ENCODE peak calls at places on chromosomes 3 and 15, in ten cellular contexts. Z is fibroblast of mammary gland; T is heart right ventricle; X is transverse colon; B is ovary; M is AG04450; G is CD8-positive, alpha-beta T cell; K is epithelial cell of esophagus; H is A549; S is neural crest cell. R is an unnamed sample.

GRCh38 chr3:45048244-45048643 is 22.1 kb downstream of the CLEC3B start:
- DNase-seq in X (no peak), K (peak), G (no peak), M (no peak), Z (peak), S (no peak), B (no peak), H (no peak), T (no peak), R (no peak)

GRCh38 chr3:43286115-43286885 is at the start of gene SNRK:
- DNase-seq in H (peak), K (peak), B (peak), M (peak), X (peak), G (peak), Z (peak), S (peak), T (peak), R (peak)

GRCh38 chr3:98171066-98171465 is 4.6 kb downstream of the OR5H15 start:
- DNase-seq in H (no peak), X (no peak), B (no peak), G (no peak), T (no peak), S (no peak), K (no peak), Z (no peak), M (no peak), R (no peak)

GRCh38 chr15:73952913-73953750 is 26.9 kb downstream of the LOXL1 start:
- DNase-seq in H (no peak), X (no peak), K (no peak), B (no peak), S (no peak), G (no peak), T (no peak), M (no peak), Z (no peak), R (no peak)

GRCh38 chr3:32374788-32375595 is 16.7 kb upstream of the CMTM7 start:
- DNase-seq in K (peak), Z (peak), S (peak), M (peak), G (peak), B (peak), X (peak), H (peak), T (peak), R (peak)

GRCh38 chr3:139771331-139771730 is 93.6 kb upstream of the NMNAT3 start:
- DNase-seq in T (no peak), K (no peak), G (no peak), B (no peak), Z (no peak), M (no peak), X (no peak), H (no peak), S (no peak), R (no peak)

GRCh38 chr3:13016083-13016725 is 57.0 kb downstream of the IQSEC1 start:
- DNase-seq in H (no peak), Z (no peak), G (no peak), X (peak), M (no peak), K (no peak), T (peak), S (no peak), B (no peak), R (no peak)

GRCh38 chr3:25465266-25465860 is 37.3 kb downstream of the RARB start:
- DNase-seq in K (no peak), X (no peak), T (no peak), M (no peak), G (no peak), Z (no peak), H (no peak), S (no peak), B (no peak), R (no peak)

GRCh38 chr15:41079717-41080116 is 36.4 kb downstream of the INO80 start:
- DNase-seq in B (no peak), T (no peak), X (no peak), H (no peak), Z (no peak), K (no peak), M (no peak), G (no peak), S (no peak), R (no peak)

GRCh38 chr3:64972793-64973192 is 285.0 kb upstream of the ADAMTS9 start:
- DNase-seq in K (no peak), H (no peak), B (no peak), G (no peak), M (no peak), S (no peak), X (no peak), Z (peak), T (no peak), R (no peak)

GRCh38 chr3:112676659-112677234 is 35.8 kb upstream of the CCDC80 start:
- DNase-seq in T (peak), S (no peak), H (peak), Z (peak), M (peak), X (peak), K (peak), B (peak), G (peak), R (peak)

GRCh38 chr15:43376017-43376705 is 5.3 kb downstream of the TUBGCP4 start:
- DNase-seq in S (peak), M (no peak), H (peak), G (peak), B (no peak), T (no peak), Z (peak), K (peak), X (peak), R (no peak)

DNA sequence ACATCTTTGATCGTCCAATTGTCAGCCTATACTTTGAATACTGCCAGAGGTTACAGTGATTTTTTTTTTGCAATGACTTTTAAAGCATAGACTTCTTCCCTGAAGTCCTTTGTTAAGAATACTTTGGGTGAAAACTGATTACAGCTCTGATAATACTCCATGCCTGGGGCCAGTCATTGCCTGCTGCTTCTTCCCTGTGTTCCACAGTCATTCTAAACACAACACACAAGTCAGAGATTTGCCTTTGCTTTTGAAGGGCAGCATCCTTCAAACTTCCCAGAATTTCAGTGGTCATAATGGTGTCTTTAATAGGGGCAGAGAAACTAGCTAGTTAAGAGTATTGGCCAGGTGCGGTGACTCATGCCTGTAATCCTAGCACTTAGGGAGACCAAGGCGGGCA is 153.7 kb upstream of the PLAAT1 start:
- DNase-seq in Z (no peak), G (no peak), X (no peak), M (no peak), H (no peak), K (no peak), B (no peak), T (no peak), S (no peak), R (no peak)
- TF ChIP-seq CTCF in Z (no peak), G (no peak), X (no peak), M (no peak), H (no peak), K (no peak), B (no peak), T (no peak), S (no peak), R (no peak)

GRCh38 chr3:3560566-3561336 is 238.5 kb upstream of the LRRN1 start:
- DNase-seq in S (no peak), B (no peak), H (no peak), Z (no peak), X (no peak), T (no peak), M (no peak), G (no peak), K (no peak), R (no peak)

GRCh38 chr3:3559786-3560185 is 239.4 kb upstream of the LRRN1 start:
- DNase-seq in G (no peak), T (no peak), M (no peak), Z (no peak), B (no peak), X (no peak), S (no peak), H (no peak), K (peak), R (no peak)
- TF ChIP-seq CTCF in G (no peak), T (no peak), M (no peak), Z (no peak), B (no peak), X (no peak), S (no peak), H (no peak), K (no peak), R (no peak)

DNA sequence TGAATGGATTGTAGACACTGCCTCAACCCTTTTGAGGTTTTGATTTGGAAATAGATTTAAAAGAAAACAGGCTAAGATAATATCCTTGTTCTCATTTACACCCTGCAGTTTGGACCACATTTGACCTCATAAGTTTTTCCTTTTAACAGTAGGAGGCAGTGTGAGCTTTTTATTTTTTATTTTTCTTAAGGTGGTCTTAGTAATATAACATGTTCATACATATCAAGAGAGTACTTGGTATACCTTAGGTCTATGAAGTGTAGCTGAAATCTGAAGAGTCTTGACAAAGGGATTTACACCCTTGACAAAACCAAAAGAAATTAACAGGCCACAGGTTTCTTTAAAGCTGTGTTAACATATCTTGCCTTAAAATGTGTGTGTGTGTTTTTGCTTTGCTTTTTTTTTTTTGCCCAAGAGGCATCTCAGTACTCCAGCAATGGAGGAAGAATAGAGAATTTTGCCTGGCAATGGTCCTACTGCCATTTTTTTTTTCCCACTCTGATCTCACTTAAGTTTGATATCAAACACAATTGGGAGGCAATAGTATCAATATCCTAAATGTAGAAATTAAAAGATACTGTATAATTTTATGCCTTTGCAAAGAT is 3.3 kb downstream of the RAP2B start:
- DNase-seq in T (no peak), M (no peak), B (no peak), K (no peak), S (no peak), G (no peak), H (no peak), X (no peak), Z (peak), R (no peak)
- TF ChIP-seq CTCF in T (peak), M (peak), B (no peak), K (peak), S (peak), G (peak), H (peak), X (no peak), Z (peak), R (peak)

GRCh38 chr15:56095406-56095805 is 102.0 kb upstream of the NEDD4 start:
- DNase-seq in G (no peak), S (no peak), X (no peak), K (no peak), M (no peak), T (no peak), H (no peak), Z (no peak), B (no peak), R (no peak)

GRCh38 chr15:56099311-56099710 is 105.9 kb upstream of the NEDD4 start:
- DNase-seq in X (no peak), M (no peak), H (no peak), T (no peak), Z (no peak), G (no peak), B (no peak), S (no peak), K (no peak), R (no peak)

GRCh38 chr15:56102401-56102800 is 109.0 kb upstream of the NEDD4 start:
- DNase-seq in M (no peak), X (no peak), S (no peak), H (no peak), G (no peak), B (no peak), Z (no peak), K (no peak), T (peak), R (no peak)

DNA sequence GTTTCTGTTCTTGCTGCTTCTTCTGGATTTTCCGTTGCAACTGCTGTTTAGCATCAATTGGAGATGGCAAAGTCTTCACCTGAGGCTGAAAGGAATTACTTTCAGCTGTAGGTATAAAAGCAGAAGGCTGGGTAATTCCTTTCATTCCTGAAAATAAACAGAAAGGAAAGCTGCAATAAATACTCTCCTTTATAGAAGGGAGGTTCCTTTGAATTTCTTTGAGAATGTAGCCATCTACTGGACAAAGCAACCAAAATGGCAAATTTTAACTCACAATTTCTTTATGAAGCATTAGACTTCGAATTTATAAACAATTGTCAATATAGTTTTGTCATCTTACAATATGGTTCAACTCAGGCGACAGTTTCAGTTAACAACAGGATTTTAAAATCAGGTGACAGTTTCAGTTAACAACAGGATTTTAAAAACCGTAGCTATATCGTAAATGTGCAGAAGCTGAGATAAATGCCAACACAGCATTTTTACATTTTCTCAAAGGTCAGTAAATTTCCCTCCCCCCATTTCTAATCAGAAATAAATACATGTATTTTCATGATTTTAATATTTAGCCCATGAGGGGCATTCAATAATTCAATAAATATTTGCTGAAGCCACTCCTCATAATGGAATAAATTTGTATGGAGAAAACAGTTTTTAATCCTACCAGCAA is 105.0 kb upstream of the NEDD4 start:
- DNase-seq in M (no peak), Z (no peak), X (no peak), H (no peak), K (no peak), G (no peak), B (no peak), S (no peak), T (no peak), R (no peak)
- TF ChIP-seq CTCF in M (peak), Z (no peak), X (no peak), H (peak), K (no peak), G (no peak), B (no peak), S (no peak), T (no peak), R (no peak)

DNA sequence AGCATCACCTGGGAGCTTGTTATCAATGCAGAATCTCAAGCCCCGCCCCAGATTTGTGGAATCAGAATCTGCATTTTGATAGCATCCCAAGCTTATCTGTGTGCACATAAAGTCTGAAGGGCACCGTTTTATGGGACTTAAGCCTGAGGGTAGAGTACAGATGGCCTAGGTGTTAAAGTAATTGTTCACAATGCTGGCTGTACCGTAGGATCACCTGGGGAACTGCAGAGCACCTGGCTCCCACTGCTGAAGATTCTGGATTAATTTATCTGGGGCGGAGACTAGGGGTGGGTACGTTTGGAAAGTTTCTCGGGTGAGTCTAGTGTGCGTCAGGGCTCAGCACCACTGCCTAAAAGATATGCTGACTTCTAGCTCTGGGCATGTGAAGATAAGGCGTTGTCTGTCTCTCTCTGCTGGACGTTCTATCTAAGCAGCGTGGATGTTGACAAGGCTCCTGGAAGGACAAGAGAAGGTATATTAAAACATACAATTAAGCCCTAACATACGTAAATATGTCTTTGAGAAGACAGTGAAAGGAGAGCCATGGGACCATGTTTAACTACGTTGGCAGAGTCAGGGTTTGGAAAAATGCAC is 63.2 kb upstream of the RASGRP1 start:
- DNase-seq in H (no peak), Z (no peak), K (no peak), B (no peak), M (no peak), X (no peak), S (no peak), G (no peak), T (peak), R (no peak)
- TF ChIP-seq CTCF in H (no peak), Z (no peak), K (no peak), B (no peak), M (no peak), X (no peak), S (no peak), G (no peak), T (peak), R (no peak)

GRCh38 chr3:123706871-123707270 is 122.0 kb upstream of the HACD2 start:
- DNase-seq in B (no peak), K (peak), H (no peak), M (no peak), X (no peak), S (no peak), T (no peak), Z (peak), G (no peak), R (no peak)
- TF ChIP-seq CTCF in B (no peak), K (no peak), H (no peak), M (no peak), X (no peak), S (no peak), T (no peak), Z (no peak), G (no peak), R (no peak)

R was measured in HFF-Myc.